ENCODE peak calls at places on chromosomes 5 and 9, in ten cellular contexts. One of them, this sample, is unnamed.

GRCh38 chr9:117783828-117784227 is 79.6 kb downstream of the TLR4 start:
- DNase-seq in GM12865: peak
- DNase-seq in endodermal cell: no peak
- DNase-seq in astrocyte of the cerebellum: no peak
- DNase-seq in mammary epithelial cell: no peak
- DNase-seq in neuronal stem cell: no peak
- DNase-seq in A549: no peak
- DNase-seq in ovary: no peak
- DNase-seq in neural progenitor cell: no peak
- DNase-seq in fibroblast of pulmonary artery: no peak
- DNase-seq in this sample: no peak

GRCh38 chr5:92513067-92513466 is 1068.0 kb downstream of the NR2F1-AS1 start:
- DNase-seq in GM12865: no peak
- DNase-seq in endodermal cell: no peak
- DNase-seq in astrocyte of the cerebellum: no peak
- DNase-seq in mammary epithelial cell: peak
- DNase-seq in neuronal stem cell: no peak
- DNase-seq in A549: peak
- DNase-seq in ovary: no peak
- DNase-seq in neural progenitor cell: no peak
- DNase-seq in fibroblast of pulmonary artery: no peak
- DNase-seq in this sample: no peak

GRCh38 chr5:159047081-159047480 is 52.6 kb downstream of the EBF1 start:
- DNase-seq in GM12865: no peak
- DNase-seq in endodermal cell: no peak
- DNase-seq in astrocyte of the cerebellum: no peak
- DNase-seq in mammary epithelial cell: no peak
- DNase-seq in neuronal stem cell: no peak
- DNase-seq in A549: no peak
- DNase-seq in ovary: no peak
- DNase-seq in neural progenitor cell: no peak
- DNase-seq in fibroblast of pulmonary artery: peak
- DNase-seq in this sample: no peak

GRCh38 chr9:134335095-134335489 is 8.8 kb downstream of the RXRA start:
- DNase-seq in GM12865: no peak
- DNase-seq in endodermal cell: no peak
- DNase-seq in astrocyte of the cerebellum: no peak
- DNase-seq in mammary epithelial cell: peak
- DNase-seq in neuronal stem cell: no peak
- DNase-seq in A549: no peak
- DNase-seq in ovary: no peak
- DNase-seq in neural progenitor cell: no peak
- DNase-seq in fibroblast of pulmonary artery: no peak
- DNase-seq in this sample: no peak

GRCh38 chr5:172185096-172185461 is 2.9 kb downstream of the STK10 start:
- DNase-seq in GM12865: peak
- DNase-seq in endodermal cell: no peak
- DNase-seq in astrocyte of the cerebellum: no peak
- DNase-seq in mammary epithelial cell: no peak
- DNase-seq in neuronal stem cell: no peak
- DNase-seq in A549: no peak
- DNase-seq in ovary: no peak
- DNase-seq in neural progenitor cell: no peak
- DNase-seq in fibroblast of pulmonary artery: no peak
- DNase-seq in this sample: no peak

GRCh38 chr9:126724226-126724625 is 80.6 kb upstream of the ZBTB43 start:
- DNase-seq in GM12865: no peak
- DNase-seq in endodermal cell: no peak
- DNase-seq in astrocyte of the cerebellum: no peak
- DNase-seq in mammary epithelial cell: no peak
- DNase-seq in neuronal stem cell: no peak
- DNase-seq in A549: no peak
- DNase-seq in ovary: no peak
- DNase-seq in neural progenitor cell: no peak
- DNase-seq in fibroblast of pulmonary artery: no peak
- DNase-seq in this sample: no peak

GRCh38 chr9:84343111-84343521 is 2.6 kb upstream of the SLC28A3 start:
- DNase-seq in GM12865: no peak
- DNase-seq in endodermal cell: no peak
- DNase-seq in astrocyte of the cerebellum: no peak
- DNase-seq in mammary epithelial cell: no peak
- DNase-seq in neuronal stem cell: no peak
- DNase-seq in A549: no peak
- DNase-seq in ovary: no peak
- DNase-seq in neural progenitor cell: no peak
- DNase-seq in fibroblast of pulmonary artery: peak
- DNase-seq in this sample: no peak

GRCh38 chr5:109748545-109748944 is 58.8 kb downstream of the MAN2A1 start:
- DNase-seq in GM12865: no peak
- DNase-seq in endodermal cell: no peak
- DNase-seq in astrocyte of the cerebellum: no peak
- DNase-seq in mammary epithelial cell: no peak
- DNase-seq in neuronal stem cell: no peak
- DNase-seq in A549: no peak
- DNase-seq in ovary: no peak
- DNase-seq in neural progenitor cell: no peak
- DNase-seq in fibroblast of pulmonary artery: no peak
- DNase-seq in this sample: no peak

DNA sequence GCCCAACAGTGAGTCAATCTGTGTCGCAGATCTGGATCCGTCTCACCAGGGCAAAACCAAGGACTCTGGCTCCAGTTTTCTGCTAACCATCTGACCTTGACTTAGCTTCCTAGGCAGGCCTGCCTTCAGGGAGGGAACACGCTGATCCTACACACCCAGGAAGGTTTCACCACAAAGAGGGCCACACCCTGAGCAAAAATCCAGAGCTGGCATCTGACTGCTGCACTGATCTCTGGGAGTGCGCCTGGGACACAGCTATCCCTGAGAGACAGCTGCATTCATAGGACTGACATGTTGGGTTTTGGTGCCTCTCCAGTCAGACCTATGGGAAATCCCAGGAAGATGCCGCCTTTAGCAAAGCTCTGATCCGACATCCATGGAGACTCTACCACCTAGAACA is 47.5 kb downstream of the CDK5RAP2 start:
- DNase-seq in GM12865: no peak
- DNase-seq in endodermal cell: no peak
- DNase-seq in astrocyte of the cerebellum: no peak
- DNase-seq in mammary epithelial cell: peak
- DNase-seq in neuronal stem cell: no peak
- DNase-seq in A549: peak
- DNase-seq in ovary: no peak
- DNase-seq in neural progenitor cell: no peak
- DNase-seq in fibroblast of pulmonary artery: peak
- DNase-seq in this sample: no peak
- H3K4me3 ChIP-seq in GM12865: no peak
- H3K4me3 ChIP-seq in endodermal cell: no peak
- H3K4me3 ChIP-seq in astrocyte of the cerebellum: no peak
- H3K4me3 ChIP-seq in mammary epithelial cell: no peak
- H3K4me3 ChIP-seq in neuronal stem cell: no peak
- H3K4me3 ChIP-seq in A549: no peak
- H3K4me3 ChIP-seq in ovary: no peak
- H3K4me3 ChIP-seq in neural progenitor cell: no peak
- H3K4me3 ChIP-seq in fibroblast of pulmonary artery: no peak
- H3K4me3 ChIP-seq in this sample: no peak

GRCh38 chr5:83472508-83473343 is 1.2 kb downstream of the VCAN start:
- DNase-seq in GM12865: peak
- DNase-seq in endodermal cell: peak
- DNase-seq in astrocyte of the cerebellum: no peak
- DNase-seq in mammary epithelial cell: peak
- DNase-seq in neuronal stem cell: peak
- DNase-seq in A549: peak
- DNase-seq in ovary: peak
- DNase-seq in neural progenitor cell: peak
- DNase-seq in fibroblast of pulmonary artery: no peak
- DNase-seq in this sample: peak

GRCh38 chr5:83470516-83470915 is 1.0 kb upstream of the VCAN start:
- DNase-seq in GM12865: no peak
- DNase-seq in endodermal cell: no peak
- DNase-seq in astrocyte of the cerebellum: no peak
- DNase-seq in mammary epithelial cell: no peak
- DNase-seq in neuronal stem cell: no peak
- DNase-seq in A549: no peak
- DNase-seq in ovary: no peak
- DNase-seq in neural progenitor cell: peak
- DNase-seq in fibroblast of pulmonary artery: no peak
- DNase-seq in this sample: no peak

GRCh38 chr5:83472213-83472507 is 616 bp downstream of the VCAN start:
- DNase-seq in GM12865: no peak
- DNase-seq in endodermal cell: no peak
- DNase-seq in astrocyte of the cerebellum: no peak
- DNase-seq in mammary epithelial cell: no peak
- DNase-seq in neuronal stem cell: no peak
- DNase-seq in A549: no peak
- DNase-seq in ovary: no peak
- DNase-seq in neural progenitor cell: no peak
- DNase-seq in fibroblast of pulmonary artery: peak
- DNase-seq in this sample: peak

GRCh38 chr5:83471405-83472212 is at the start of gene VCAN:
- DNase-seq in GM12865: peak
- DNase-seq in endodermal cell: peak
- DNase-seq in astrocyte of the cerebellum: peak
- DNase-seq in mammary epithelial cell: peak
- DNase-seq in neuronal stem cell: peak
- DNase-seq in A549: peak
- DNase-seq in ovary: peak
- DNase-seq in neural progenitor cell: peak
- DNase-seq in fibroblast of pulmonary artery: peak
- DNase-seq in this sample: peak

GRCh38 chr5:83470920-83471404 is 582 bp upstream of the VCAN start:
- DNase-seq in GM12865: peak
- DNase-seq in endodermal cell: no peak
- DNase-seq in astrocyte of the cerebellum: no peak
- DNase-seq in mammary epithelial cell: no peak
- DNase-seq in neuronal stem cell: no peak
- DNase-seq in A549: no peak
- DNase-seq in ovary: no peak
- DNase-seq in neural progenitor cell: peak
- DNase-seq in fibroblast of pulmonary artery: peak
- DNase-seq in this sample: peak
- H3K4me3 ChIP-seq in GM12865: peak
- H3K4me3 ChIP-seq in endodermal cell: peak
- H3K4me3 ChIP-seq in astrocyte of the cerebellum: peak
- H3K4me3 ChIP-seq in mammary epithelial cell: peak
- H3K4me3 ChIP-seq in neuronal stem cell: peak
- H3K4me3 ChIP-seq in A549: peak
- H3K4me3 ChIP-seq in ovary: peak
- H3K4me3 ChIP-seq in neural progenitor cell: peak
- H3K4me3 ChIP-seq in fibroblast of pulmonary artery: peak
- H3K4me3 ChIP-seq in this sample: peak

GRCh38 chr5:150488519-150489357 is 19.2 kb upstream of the NDST1 start:
- DNase-seq in GM12865: peak
- DNase-seq in endodermal cell: no peak
- DNase-seq in astrocyte of the cerebellum: peak
- DNase-seq in mammary epithelial cell: no peak
- DNase-seq in neuronal stem cell: no peak
- DNase-seq in A549: no peak
- DNase-seq in ovary: peak
- DNase-seq in neural progenitor cell: no peak
- DNase-seq in fibroblast of pulmonary artery: peak
- DNase-seq in this sample: no peak

GRCh38 chr5:150491876-150492275 is 16.1 kb upstream of the NDST1 start:
- DNase-seq in GM12865: no peak
- DNase-seq in endodermal cell: no peak
- DNase-seq in astrocyte of the cerebellum: no peak
- DNase-seq in mammary epithelial cell: no peak
- DNase-seq in neuronal stem cell: no peak
- DNase-seq in A549: no peak
- DNase-seq in ovary: no peak
- DNase-seq in neural progenitor cell: no peak
- DNase-seq in fibroblast of pulmonary artery: no peak
- DNase-seq in this sample: no peak

GRCh38 chr5:150489358-150490295 is 18.3 kb upstream of the NDST1 start:
- DNase-seq in GM12865: peak
- DNase-seq in endodermal cell: peak
- DNase-seq in astrocyte of the cerebellum: no peak
- DNase-seq in mammary epithelial cell: no peak
- DNase-seq in neuronal stem cell: no peak
- DNase-seq in A549: no peak
- DNase-seq in ovary: no peak
- DNase-seq in neural progenitor cell: no peak
- DNase-seq in fibroblast of pulmonary artery: no peak
- DNase-seq in this sample: peak

GRCh38 chr5:150490754-150491153 is 17.2 kb upstream of the NDST1 start:
- DNase-seq in GM12865: no peak
- DNase-seq in endodermal cell: no peak
- DNase-seq in astrocyte of the cerebellum: no peak
- DNase-seq in mammary epithelial cell: no peak
- DNase-seq in neuronal stem cell: no peak
- DNase-seq in A549: no peak
- DNase-seq in ovary: no peak
- DNase-seq in neural progenitor cell: no peak
- DNase-seq in fibroblast of pulmonary artery: no peak
- DNase-seq in this sample: no peak

GRCh38 chr5:150490296-150490669 is 17.6 kb upstream of the NDST1 start:
- DNase-seq in GM12865: no peak
- DNase-seq in endodermal cell: no peak
- DNase-seq in astrocyte of the cerebellum: no peak
- DNase-seq in mammary epithelial cell: no peak
- DNase-seq in neuronal stem cell: no peak
- DNase-seq in A549: no peak
- DNase-seq in ovary: no peak
- DNase-seq in neural progenitor cell: no peak
- DNase-seq in fibroblast of pulmonary artery: no peak
- DNase-seq in this sample: no peak
- H3K4me3 ChIP-seq in GM12865: no peak
- H3K4me3 ChIP-seq in endodermal cell: no peak
- H3K4me3 ChIP-seq in astrocyte of the cerebellum: no peak
- H3K4me3 ChIP-seq in mammary epithelial cell: no peak
- H3K4me3 ChIP-seq in neuronal stem cell: no peak
- H3K4me3 ChIP-seq in A549: no peak
- H3K4me3 ChIP-seq in ovary: no peak
- H3K4me3 ChIP-seq in neural progenitor cell: no peak
- H3K4me3 ChIP-seq in fibroblast of pulmonary artery: no peak
- H3K4me3 ChIP-seq in this sample: no peak

GRCh38 chr5:138109463-138110265 is 25.8 kb downstream of the WNT8A start:
- DNase-seq in GM12865: no peak
- DNase-seq in endodermal cell: no peak
- DNase-seq in astrocyte of the cerebellum: no peak
- DNase-seq in mammary epithelial cell: peak
- DNase-seq in neuronal stem cell: no peak
- DNase-seq in A549: no peak
- DNase-seq in ovary: no peak
- DNase-seq in neural progenitor cell: no peak
- DNase-seq in fibroblast of pulmonary artery: no peak
- DNase-seq in this sample: no peak

GRCh38 chr5:138107213-138107612 is 23.4 kb downstream of the WNT8A start:
- DNase-seq in GM12865: no peak
- DNase-seq in endodermal cell: no peak
- DNase-seq in astrocyte of the cerebellum: no peak
- DNase-seq in mammary epithelial cell: no peak
- DNase-seq in neuronal stem cell: no peak
- DNase-seq in A549: no peak
- DNase-seq in ovary: no peak
- DNase-seq in neural progenitor cell: no peak
- DNase-seq in fibroblast of pulmonary artery: no peak
- DNase-seq in this sample: no peak

GRCh38 chr5:138110266-138110963 is 26.6 kb downstream of the WNT8A start:
- DNase-seq in GM12865: no peak
- DNase-seq in endodermal cell: peak
- DNase-seq in astrocyte of the cerebellum: no peak
- DNase-seq in mammary epithelial cell: no peak
- DNase-seq in neuronal stem cell: peak
- DNase-seq in A549: no peak
- DNase-seq in ovary: no peak
- DNase-seq in neural progenitor cell: peak
- DNase-seq in fibroblast of pulmonary artery: no peak
- DNase-seq in this sample: peak

GRCh38 chr5:138111937-138112336 is 27.3 kb downstream of the NME5 start:
- DNase-seq in GM12865: no peak
- DNase-seq in endodermal cell: no peak
- DNase-seq in astrocyte of the cerebellum: no peak
- DNase-seq in mammary epithelial cell: peak
- DNase-seq in neuronal stem cell: no peak
- DNase-seq in A549: no peak
- DNase-seq in ovary: no peak
- DNase-seq in neural progenitor cell: no peak
- DNase-seq in fibroblast of pulmonary artery: no peak
- DNase-seq in this sample: no peak

GRCh38 chr5:138111181-138111580 is 27.3 kb downstream of the WNT8A start:
- DNase-seq in GM12865: no peak
- DNase-seq in endodermal cell: no peak
- DNase-seq in astrocyte of the cerebellum: no peak
- DNase-seq in mammary epithelial cell: no peak
- DNase-seq in neuronal stem cell: no peak
- DNase-seq in A549: no peak
- DNase-seq in ovary: no peak
- DNase-seq in neural progenitor cell: no peak
- DNase-seq in fibroblast of pulmonary artery: no peak
- DNase-seq in this sample: no peak
- H3K4me3 ChIP-seq in GM12865: no peak
- H3K4me3 ChIP-seq in endodermal cell: no peak
- H3K4me3 ChIP-seq in astrocyte of the cerebellum: no peak
- H3K4me3 ChIP-seq in mammary epithelial cell: no peak
- H3K4me3 ChIP-seq in neuronal stem cell: no peak
- H3K4me3 ChIP-seq in A549: no peak
- H3K4me3 ChIP-seq in ovary: no peak
- H3K4me3 ChIP-seq in neural progenitor cell: no peak
- H3K4me3 ChIP-seq in fibroblast of pulmonary artery: no peak
- H3K4me3 ChIP-seq in this sample: no peak